ENCODE peak calls at places on chromosome 15, in nine cellular contexts. I, Z, W, M, H, X, P, L and Q are unnamed samples.

GRCh38 chr15:45635191-45635638 is 386 bp downstream of the SQOR start:
- DNase-seq in H (peak), M (peak), W (no peak), I (peak), X (peak), P (peak), L (peak), Z (no peak), Q (no peak)

GRCh38 chr15:59918994-59919951 is 84.8 kb upstream of the FOXB1 start:
- DNase-seq in M (no peak), I (no peak), H (peak), Z (peak), P (no peak), L (no peak), W (no peak), X (no peak), Q (no peak)

GRCh38 chr15:32659340-32659831 is 17.9 kb downstream of the SCG5 start:
- DNase-seq in P (no peak), H (no peak), L (no peak), X (no peak), M (no peak), Z (no peak), I (no peak), W (peak), Q (no peak)

GRCh38 chr15:49686626-49687025 is 65.8 kb downstream of the DTWD1 start:
- DNase-seq in Z (peak), L (no peak), M (no peak), W (no peak), I (no peak), X (no peak), H (no peak), P (no peak), Q (no peak)

GRCh38 chr15:59532770-59533379 is 78.7 kb upstream of the GCNT3 start:
- DNase-seq in P (peak), I (no peak), X (peak), Z (peak), L (no peak), M (no peak), W (peak), H (no peak), Q (peak)

GRCh38 chr15:63044645-63045437 is 2.3 kb downstream of the TPM1 start:
- DNase-seq in P (no peak), L (no peak), X (no peak), Z (no peak), H (no peak), W (no peak), M (no peak), I (no peak), Q (no peak)

GRCh38 chr15:31328425-31328998 is 1.9 kb downstream of the KLF13 start:
- DNase-seq in W (no peak), I (peak), X (peak), H (peak), L (peak), P (peak), Z (no peak), M (peak), Q (no peak)

GRCh38 chr15:61253186-61253585 is 24.1 kb upstream of the RORA start:
- DNase-seq in W (no peak), P (no peak), Z (no peak), I (no peak), L (no peak), X (no peak), M (no peak), H (no peak), Q (no peak)

GRCh38 chr15:70569718-70570231 is 193.6 kb downstream of the UACA start:
- DNase-seq in M (no peak), W (no peak), L (no peak), Z (peak), X (no peak), H (no peak), I (no peak), P (no peak), Q (no peak)

GRCh38 chr15:52148409-52148808 is 35.8 kb upstream of the BCL2L10 start:
- DNase-seq in I (no peak), L (no peak), P (no peak), H (no peak), Z (no peak), W (no peak), X (no peak), M (no peak), Q (no peak)

GRCh38 chr15:60511351-60512157 is 32.6 kb upstream of the ICE2 start:
- DNase-seq in L (no peak), I (no peak), W (no peak), H (no peak), P (no peak), Z (peak), M (no peak), X (no peak), Q (no peak)

GRCh38 chr15:41512078-41512394 is 1.6 kb downstream of the LTK start:
- DNase-seq in I (no peak), W (no peak), L (no peak), M (no peak), X (no peak), H (no peak), Z (no peak), P (no peak), Q (no peak)

GRCh38 chr15:58852347-58852746 is 81.1 kb downstream of the SLTM start:
- DNase-seq in L (no peak), X (no peak), M (no peak), I (no peak), H (no peak), W (no peak), P (peak), Z (peak), Q (no peak)

GRCh38 chr15:42009474-42009873 is 11.4 kb downstream of the PLA2G4E start:
- DNase-seq in W (no peak), M (no peak), H (no peak), I (no peak), X (no peak), P (no peak), Z (no peak), L (no peak), Q (no peak)

GRCh38 chr15:62894322-62895085 is 148.0 kb upstream of the TPM1 start:
- DNase-seq in X (no peak), I (no peak), H (no peak), M (no peak), L (no peak), Z (no peak), P (no peak), W (no peak), Q (no peak)

GRCh38 chr15:48954538-48954937 is 9.2 kb downstream of the SHC4 start:
- DNase-seq in M (no peak), H (no peak), L (no peak), P (no peak), I (no peak), X (no peak), Z (peak), W (no peak), Q (no peak)

GRCh38 chr15:90165157-90165556 is 36.0 kb upstream of the SEMA4B start:
- DNase-seq in P (no peak), W (no peak), L (no peak), I (no peak), X (no peak), Z (no peak), M (no peak), H (no peak), Q (no peak)

GRCh38 chr15:95284933-95285401 is 1045.5 kb upstream of the NR2F2 start:
- DNase-seq in L (no peak), P (peak), Z (peak), I (no peak), X (no peak), W (no peak), M (no peak), H (no peak), Q (peak)

GRCh38 chr15:38536201-38536676 is 28.4 kb downstream of the RASGRP1 start:
- DNase-seq in W (no peak), H (no peak), I (peak), P (no peak), X (no peak), L (no peak), Z (peak), M (no peak), Q (no peak)

GRCh38 chr15:36332301-36332700 is 247.1 kb upstream of the CDIN1 start:
- DNase-seq in L (no peak), M (no peak), Z (peak), X (no peak), W (no peak), I (no peak), P (no peak), H (no peak), Q (no peak)

GRCh38 chr15:85116494-85116893 is 134.8 kb downstream of the PDE8A start:
- DNase-seq in H (no peak), W (no peak), X (no peak), M (no peak), P (no peak), I (no peak), L (no peak), Z (no peak), Q (no peak)

GRCh38 chr15:63968122-63968524 is 78.2 kb downstream of the DAPK2 start:
- DNase-seq in Z (no peak), H (no peak), L (no peak), P (no peak), W (no peak), X (no peak), I (no peak), M (no peak), Q (no peak)

GRCh38 chr15:52645916-52646315 is 33.3 kb downstream of the ATOSA start:
- DNase-seq in H (no peak), P (no peak), M (no peak), Z (no peak), L (no peak), W (no peak), X (no peak), I (no peak), Q (no peak)